ENCODE peak calls at places on chromosomes 1 and 21, in nine cellular contexts. G, C, P, N, U, S, K, D and O are unnamed samples. For H3K9me3, the result is how much of the 10 kb centered on the place peaks cover.

GRCh38 chr1:86866665-86867064 is 47.3 kb downstream of the SELENOF start:
- DNase-seq in K (peak), C (no peak), S (no peak), P (no peak), U (no peak), G (peak), D (no peak), N (no peak), O (no peak)

GRCh38 chr1:198678301-198678836 is 39.5 kb downstream of the PTPRC start:
- DNase-seq in S (no peak), G (no peak), P (no peak), N (no peak), K (no peak), C (no peak), U (no peak), D (no peak), O (peak)

GRCh38 chr1:40185951-40186864 is 25.0 kb downstream of the RLF start:
- DNase-seq in P (no peak), D (no peak), C (no peak), U (no peak), G (peak), N (peak), S (no peak), K (no peak), O (no peak)

GRCh38 chr1:178500936-178501554 is 4.3 kb upstream of the CLEC20A start:
- DNase-seq in S (no peak), P (no peak), K (no peak), G (no peak), C (no peak), N (no peak), D (no peak), U (no peak), O (no peak)

GRCh38 chr1:154115180-154115579 is 39.7 kb downstream of the NUP210L start:
- DNase-seq in S (no peak), K (no peak), D (no peak), P (no peak), N (no peak), U (no peak), G (peak), C (no peak), O (no peak)

GRCh38 chr1:19054216-19054615 is 97.7 kb upstream of the IFFO2 start:
- DNase-seq in S (no peak), C (no peak), U (peak), D (no peak), N (no peak), P (no peak), K (no peak), G (no peak), O (no peak)

GRCh38 chr1:121458291-121459048 is 273.7 kb downstream of the SRGAP2C start:
- DNase-seq in N (no peak), D (no peak), S (no peak), G (no peak), C (no peak), P (no peak), U (no peak), K (peak), O (no peak)

GRCh38 chr1:42221952-42222606 is 57.5 kb upstream of the GUCA2A start:
- DNase-seq in D (no peak), N (no peak), K (peak), P (no peak), C (no peak), G (peak), U (no peak), S (no peak), O (no peak)

GRCh38 chr1:7692038-7692437 is 79.1 kb upstream of the VAMP3 start:
- DNase-seq in D (no peak), P (no peak), N (no peak), C (no peak), S (no peak), U (no peak), G (no peak), K (no peak), O (no peak)

GRCh38 chr21:31752352-31752751 is 20.4 kb upstream of the SCAF4 start:
- DNase-seq in P (no peak), N (peak), C (no peak), S (no peak), K (peak), D (no peak), G (no peak), U (no peak), O (no peak)

GRCh38 chr1:30081379-30082102 is 641.8 kb downstream of the MATN1 start:
- DNase-seq in N (no peak), C (no peak), S (no peak), U (no peak), D (no peak), P (no peak), K (no peak), G (no peak), O (no peak)

GRCh38 chr1:206863266-206863665 is 2.2 kb upstream of the IL20 start:
- DNase-seq in S (no peak), K (no peak), G (no peak), C (no peak), U (no peak), N (no peak), D (no peak), P (no peak), O (no peak)

GRCh38 chr21:34360488-34361241 is 3.1 kb upstream of the KCNE2 start:
- DNase-seq in N (no peak), C (no peak), U (no peak), K (no peak), D (no peak), S (no peak), G (no peak), P (no peak), O (no peak)

GRCh38 chr1:153374077-153374476 is 1.3 kb downstream of the S100A12 start:
- DNase-seq in K (no peak), S (no peak), D (no peak), C (no peak), P (no peak), U (no peak), N (no peak), G (no peak), O (no peak)

GRCh38 chr1:15951341-15952153 is 24.4 kb downstream of the ZBTB17 start:
- DNase-seq in S (no peak), G (no peak), K (peak), N (no peak), U (no peak), C (no peak), D (no peak), P (no peak), O (no peak)

GRCh38 chr1:204506091-204506968 is 9.9 kb upstream of the MDM4 start:
- DNase-seq in G (peak), C (peak), N (peak), U (peak), K (peak), P (peak), D (peak), S (peak), O (peak)

GRCh38 chr1:21251773-21252471 is 38.3 kb downstream of the ECE1 start:
- DNase-seq in S (peak), G (peak), D (no peak), C (peak), U (no peak), P (no peak), K (peak), N (peak), O (no peak)

GRCh38 chr1:38817958-38818705 is 41.4 kb downstream of the RRAGC start:
- DNase-seq in G (peak), K (peak), P (peak), U (peak), C (no peak), N (peak), D (peak), S (no peak), O (peak)

GRCh38 chr1:63909511-63909910 is 135.7 kb downstream of the ROR1 start:
- DNase-seq in N (no peak), C (no peak), K (no peak), S (no peak), U (no peak), P (no peak), G (no peak), D (no peak), O (no peak)

GRCh38 chr1:2072109-2072806 is 22.0 kb downstream of the PRKCZ start:
- DNase-seq in S (no peak), D (no peak), P (no peak), C (no peak), G (no peak), K (no peak), N (no peak), U (peak), O (no peak)

GRCh38 chr1:26537951-26538352 is 8.4 kb downstream of the RPS6KA1 start:
- DNase-seq in S (no peak), K (peak), P (no peak), D (no peak), U (no peak), N (no peak), C (peak), G (peak), O (no peak)

GRCh38 chr1:167439301-167439988 is 78.9 kb downstream of the CD247 start:
- DNase-seq in P (no peak), K (peak), U (peak), D (peak), G (peak), C (peak), N (peak), S (no peak), O (no peak)

GRCh38 chr1:167532964-167533824 is 14.9 kb upstream of the CD247 start:
- DNase-seq in P (peak), C (no peak), N (peak), G (peak), S (no peak), K (no peak), D (no peak), U (peak), O (no peak)

GRCh38 chr1:15799004-15799867 is 8.2 kb downstream of the UQCRHL start:
- DNase-seq in G (peak), N (peak), C (peak), U (peak), K (peak), P (peak), S (peak), D (no peak), O (no peak)

GRCh38 chr1:197017558-197018146 is 40.3 kb downstream of the CFHR5 start:
- DNase-seq in K (no peak), C (no peak), U (no peak), S (no peak), D (no peak), N (no peak), G (peak), P (no peak), O (no peak)

GRCh38 chr1:5781079-5781478 is 211.1 kb downstream of the NPHP4 start:
- DNase-seq in S (no peak), P (no peak), G (no peak), K (no peak), D (no peak), C (no peak), N (no peak), U (peak), O (no peak)

GRCh38 chr1:205505791-205506190 is 1.3 kb downstream of the CDK18 start:
- DNase-seq in S (peak), C (peak), D (no peak), K (no peak), N (peak), U (no peak), P (no peak), G (no peak), O (no peak)

GRCh38 chr1:229596961-229597699 is 28.8 kb downstream of the TAF5L start:
- DNase-seq in U (no peak), P (no peak), G (peak), S (peak), N (peak), C (peak), D (no peak), K (peak), O (no peak)

DNA sequence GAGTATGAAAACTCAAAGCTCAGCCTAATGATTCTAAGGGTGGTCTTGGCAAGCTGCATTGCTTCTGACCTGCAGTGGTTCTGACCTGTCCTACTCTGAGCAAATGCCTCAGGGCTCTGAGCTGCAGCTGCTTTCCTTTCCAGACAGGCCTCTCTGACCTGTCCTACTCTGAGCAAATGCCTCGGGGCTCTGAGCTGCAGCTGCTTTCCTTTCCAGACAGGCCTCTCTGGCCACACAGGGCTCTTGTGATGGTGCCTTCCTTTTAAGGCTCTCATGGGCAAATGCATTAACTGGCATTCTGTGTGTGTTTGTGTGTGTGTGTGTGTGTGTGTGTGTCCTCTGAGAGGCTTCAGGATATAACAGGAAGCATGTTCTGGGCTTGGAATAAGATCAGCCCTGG is 131.3 kb downstream of the NTPCR start:
- DNase-seq in S (no peak), K (peak), D (no peak), N (no peak), G (no peak), C (no peak), P (no peak), U (no peak), O (no peak)
- H3K9me3 ChIP-seq in S (under half), K (under half), D (under half), N (under half), G (under half), C (under half), P (under half), U (under half), O (under half)

DNA sequence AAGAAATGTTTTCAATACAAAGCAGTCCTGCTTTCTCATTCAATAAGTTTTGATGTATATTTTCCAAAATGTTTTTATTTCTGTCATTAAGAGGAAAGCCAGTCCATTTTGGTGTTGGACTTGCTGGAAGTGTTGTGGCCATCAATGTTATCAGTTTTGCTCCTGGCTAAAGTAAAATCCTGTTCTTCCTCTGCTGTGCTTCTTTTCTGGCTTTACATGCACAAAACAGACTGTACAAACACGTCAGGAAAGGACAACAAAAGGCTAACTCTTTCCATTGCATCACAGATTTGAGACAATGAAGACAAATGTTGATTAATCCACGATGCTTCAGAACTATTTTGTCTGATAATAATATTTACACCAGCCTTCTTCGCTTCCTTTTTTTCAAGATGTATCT is 735.4 kb downstream of the LTN1 start:
- DNase-seq in P (no peak), U (no peak), S (no peak), K (no peak), C (no peak), D (no peak), N (no peak), G (peak), O (no peak)
- H3K9me3 ChIP-seq in P (under half), U (under half), S (under half), K (under half), C (under half), D (under half), N (under half), G (under half), O (under half)

GRCh38 chr21:26581818-26582217 is 8.7 kb upstream of the CYYR1 start:
- DNase-seq in P (no peak), K (no peak), D (no peak), C (no peak), N (no peak), S (no peak), G (no peak), U (no peak), O (no peak)
- H3K9me3 ChIP-seq in P (under half), K (under half), D (under half), C (under half), N (under half), S (under half), G (under half), U (under half), O (under half)

GRCh38 chr1:82160036-82160435 is 359.3 kb downstream of the ADGRL2 start:
- DNase-seq in G (no peak), N (peak), K (peak), U (no peak), C (no peak), P (no peak), S (no peak), D (no peak), O (no peak)

GRCh38 chr1:82160903-82161302 is 360.2 kb downstream of the ADGRL2 start:
- DNase-seq in S (no peak), N (no peak), U (peak), G (no peak), C (no peak), K (no peak), D (no peak), P (no peak), O (no peak)

GRCh38 chr1:82165304-82165703 is 364.6 kb downstream of the ADGRL2 start:
- DNase-seq in C (no peak), D (no peak), K (no peak), P (no peak), N (no peak), S (no peak), U (no peak), G (no peak), O (no peak)

GRCh38 chr1:82161651-82162238 is 361.0 kb downstream of the ADGRL2 start:
- DNase-seq in N (peak), K (peak), U (no peak), D (no peak), C (no peak), P (peak), G (no peak), S (no peak), O (no peak)

DNA sequence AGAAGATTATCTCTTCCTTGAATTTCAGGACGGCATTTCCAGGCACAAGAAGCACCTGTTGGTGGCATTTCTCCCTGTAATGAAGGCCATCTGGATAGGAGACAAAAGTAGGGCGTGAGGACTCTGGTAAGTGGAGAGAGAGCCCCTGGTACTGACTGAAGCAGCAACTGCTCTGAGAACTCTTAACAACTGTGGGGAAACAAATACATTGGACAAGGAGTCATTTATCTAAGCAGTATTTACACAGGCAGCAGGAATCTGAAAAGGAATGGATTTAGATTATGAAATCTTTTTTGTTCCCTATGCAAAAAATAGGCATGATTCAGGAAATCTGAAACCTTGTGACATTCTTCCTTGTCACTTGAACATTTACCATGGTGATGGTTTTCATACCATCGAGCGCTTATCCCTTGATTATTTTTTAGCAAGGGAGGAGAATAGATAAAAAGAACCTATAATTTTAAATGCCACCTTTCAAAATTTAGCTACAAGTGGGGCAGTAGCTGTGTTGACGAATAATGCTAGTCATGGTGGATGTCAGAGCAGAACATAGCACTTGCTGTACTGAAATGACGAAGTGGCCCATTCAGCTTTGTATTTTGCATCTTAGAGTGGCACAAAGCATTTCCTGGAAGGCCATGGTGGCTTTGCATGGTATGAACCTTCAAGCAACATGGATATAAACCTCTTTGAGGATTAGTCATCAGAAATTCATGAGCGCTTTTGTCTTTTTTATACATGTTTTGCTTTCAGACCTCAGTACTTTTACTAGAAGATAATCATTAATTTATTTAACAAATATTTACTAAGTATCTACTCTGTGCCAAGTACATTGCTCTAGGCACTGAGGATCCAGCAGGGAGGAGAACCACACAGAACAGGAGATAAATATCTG is 362.0 kb downstream of the ADGRL2 start:
- DNase-seq in D (no peak), C (no peak), K (peak), U (no peak), G (no peak), P (no peak), S (no peak), N (no peak), O (no peak)
- H3K9me3 ChIP-seq in D (under half), C (under half), K (under half), U (under half), G (under half), P (under half), S (under half), N (under half), O (under half)

GRCh38 chr1:44296794-44297193 is 58.3 kb downstream of the ERI3 start:
- DNase-seq in N (no peak), C (no peak), D (no peak), S (no peak), U (no peak), K (no peak), P (no peak), G (no peak), O (no peak)

GRCh38 chr1:44297695-44298400 is 57.2 kb downstream of the ERI3 start:
- DNase-seq in N (no peak), P (no peak), U (no peak), D (no peak), C (no peak), S (no peak), G (no peak), K (no peak), O (no peak)

GRCh38 chr1:44303532-44303931 is 51.5 kb downstream of the ERI3 start:
- DNase-seq in D (no peak), S (no peak), U (no peak), N (no peak), G (no peak), K (no peak), C (no peak), P (no peak), O (no peak)

GRCh38 chr1:44302557-44302956 is 52.5 kb downstream of the ERI3 start:
- DNase-seq in P (no peak), S (no peak), U (no peak), C (no peak), G (no peak), K (no peak), D (no peak), N (no peak), O (no peak)

GRCh38 chr1:44300882-44301281 is 54.2 kb downstream of the ERI3 start:
- DNase-seq in S (no peak), U (no peak), G (no peak), K (no peak), P (no peak), D (peak), C (no peak), N (no peak), O (no peak)
- H3K9me3 ChIP-seq in S (under half), U (under half), G (under half), K (under half), P (under half), D (under half), C (under half), N (under half), O (under half)

GRCh38 chr1:238861342-238861741 is 525.0 kb upstream of the CHRM3 start:
- DNase-seq in U (no peak), G (no peak), P (no peak), N (no peak), D (no peak), K (no peak), C (no peak), S (no peak), O (no peak)
- H3K9me3 ChIP-seq in U (under half), G (under half), P (under half), N (under half), D (under half), K (under half), C (under half), S (under half), O (under half)

GRCh38 chr1:35300376-35300775 is 31.9 kb downstream of the ZMYM4 start:
- DNase-seq in U (no peak), P (no peak), C (no peak), G (no peak), S (no peak), D (no peak), N (no peak), K (no peak), O (no peak)

GRCh38 chr1:35290452-35290851 is 21.9 kb downstream of the ZMYM4 start:
- DNase-seq in C (no peak), D (no peak), S (no peak), N (no peak), G (no peak), K (no peak), P (no peak), U (no peak), O (no peak)

GRCh38 chr1:35298464-35298863 is 30.0 kb downstream of the ZMYM4 start:
- DNase-seq in K (peak), D (peak), U (no peak), N (no peak), C (peak), G (peak), S (no peak), P (no peak), O (no peak)

DNA sequence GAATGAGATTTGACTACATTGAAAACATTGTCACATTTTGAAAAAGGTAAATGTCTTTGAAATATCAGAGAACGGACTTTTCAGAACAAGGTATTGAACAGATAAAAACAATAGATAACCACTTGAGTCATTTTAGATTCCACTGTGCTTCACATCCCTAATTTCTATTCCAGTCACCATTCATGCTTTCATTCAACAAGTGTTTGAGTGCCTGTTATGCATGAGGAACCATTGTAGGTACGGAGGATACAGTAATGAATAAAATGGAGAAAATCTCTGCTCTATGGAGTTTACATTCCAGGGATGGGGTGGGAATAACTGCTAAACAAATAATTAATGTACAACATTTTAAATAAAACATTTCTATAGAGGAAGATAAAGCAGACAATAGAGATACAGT is 26.3 kb downstream of the ZMYM4 start:
- DNase-seq in K (no peak), C (no peak), U (no peak), S (no peak), P (no peak), D (no peak), N (no peak), G (no peak), O (no peak)
- H3K9me3 ChIP-seq in K (under half), C (under half), U (under half), S (under half), P (under half), D (under half), N (under half), G (under half), O (under half)